ENCODE peak calls at places on chromosomes 1 and 21, in five cellular contexts. One of them, this sample, is unnamed.

GRCh38 chr1:154814106-154814505 is 56.0 kb downstream of the KCNN3 start:
- DNase-seq in transverse colon: no peak
- DNase-seq in A549: no peak
- DNase-seq in upper lobe of left lung: no peak
- DNase-seq in Peyer's patch: no peak
- DNase-seq in this sample: no peak

GRCh38 chr1:178940022-178940765 is 69.3 kb upstream of the ANGPTL1 start:
- DNase-seq in Peyer's patch: peak; percentile 41
- DNase-seq in upper lobe of left lung: no peak
- DNase-seq in A549: no peak
- DNase-seq in transverse colon: no peak
- DNase-seq in this sample: no peak

GRCh38 chr1:175818929-175819328 is 75.5 kb upstream of the TNR start:
- DNase-seq in transverse colon: no peak
- DNase-seq in Peyer's patch: no peak
- DNase-seq in upper lobe of left lung: no peak
- DNase-seq in A549: no peak
- DNase-seq in this sample: no peak

GRCh38 chr1:209485167-209485566 is 98.3 kb upstream of the CAMK1G start:
- DNase-seq in transverse colon: no peak
- DNase-seq in upper lobe of left lung: no peak
- DNase-seq in Peyer's patch: no peak
- DNase-seq in A549: no peak
- DNase-seq in this sample: no peak

GRCh38 chr1:98027044-98027443 is 106.2 kb upstream of the DPYD start:
- DNase-seq in upper lobe of left lung: no peak
- DNase-seq in transverse colon: no peak
- DNase-seq in Peyer's patch: no peak
- DNase-seq in A549: no peak
- DNase-seq in this sample: no peak

GRCh38 chr1:33641099-33641830 is 168.8 kb downstream of the ZSCAN20 start:
- DNase-seq in Peyer's patch: no peak
- DNase-seq in transverse colon: no peak
- DNase-seq in A549: peak; percentile 22
- DNase-seq in upper lobe of left lung: no peak
- DNase-seq in this sample: no peak

GRCh38 chr1:91729621-91730348 is 156.2 kb downstream of the TGFBR3 start:
- DNase-seq in transverse colon: no peak
- DNase-seq in upper lobe of left lung: no peak
- DNase-seq in Peyer's patch: no peak
- DNase-seq in A549: no peak
- DNase-seq in this sample: no peak

GRCh38 chr1:152739841-152740240 is 18.0 kb upstream of the KPRP start:
- DNase-seq in A549: no peak
- DNase-seq in transverse colon: no peak
- DNase-seq in upper lobe of left lung: no peak
- DNase-seq in Peyer's patch: no peak
- DNase-seq in this sample: no peak

GRCh38 chr21:35051287-35051818 is 2.3 kb upstream of the RUNX1 start:
- DNase-seq in upper lobe of left lung: peak; percentile 88
- DNase-seq in Peyer's patch: peak; percentile 94
- DNase-seq in A549: peak; percentile 43
- DNase-seq in transverse colon: peak; percentile 89
- DNase-seq in this sample: peak; percentile 42

GRCh38 chr1:227948493-227949260 is 945 bp upstream of the WNT9A start:
- DNase-seq in upper lobe of left lung: peak; percentile 72
- DNase-seq in Peyer's patch: peak; percentile 41
- DNase-seq in transverse colon: no peak
- DNase-seq in A549: peak; percentile 36
- DNase-seq in this sample: no peak

GRCh38 chr1:76881726-76882125 is 14.4 kb downstream of the ST6GALNAC5 start:
- DNase-seq in transverse colon: no peak
- DNase-seq in Peyer's patch: no peak
- DNase-seq in A549: no peak
- DNase-seq in upper lobe of left lung: no peak
- DNase-seq in this sample: no peak

GRCh38 chr1:56376188-56376984 is 203.0 kb downstream of the PLPP3 start:
- DNase-seq in A549: no peak
- DNase-seq in Peyer's patch: peak; percentile 47
- DNase-seq in transverse colon: peak; percentile 9
- DNase-seq in upper lobe of left lung: no peak
- DNase-seq in this sample: no peak

GRCh38 chr1:161706116-161706482 is 930 bp upstream of the FCRLA start:
- DNase-seq in Peyer's patch: no peak
- DNase-seq in A549: no peak
- DNase-seq in upper lobe of left lung: no peak
- DNase-seq in transverse colon: no peak
- DNase-seq in this sample: no peak

GRCh38 chr1:204619721-204620120 is 65.8 kb downstream of the LRRN2 start:
- DNase-seq in A549: no peak
- DNase-seq in Peyer's patch: no peak
- DNase-seq in transverse colon: peak; percentile 27
- DNase-seq in upper lobe of left lung: peak; percentile 69
- DNase-seq in this sample: no peak

GRCh38 chr1:78236711-78237110 is 190.9 kb downstream of the GIPC2 start:
- DNase-seq in transverse colon: no peak
- DNase-seq in upper lobe of left lung: no peak
- DNase-seq in Peyer's patch: no peak
- DNase-seq in A549: no peak
- DNase-seq in this sample: no peak

GRCh38 chr1:95171270-95172245 is 54.4 kb downstream of the TLCD4 start:
- DNase-seq in A549: no peak
- DNase-seq in Peyer's patch: no peak
- DNase-seq in transverse colon: no peak
- DNase-seq in upper lobe of left lung: no peak
- DNase-seq in this sample: no peak

GRCh38 chr21:39051561-39051949 is 131.7 kb downstream of the PSMG1 start:
- DNase-seq in transverse colon: no peak
- DNase-seq in upper lobe of left lung: no peak
- DNase-seq in Peyer's patch: no peak
- DNase-seq in A549: no peak
- DNase-seq in this sample: no peak

GRCh38 chr21:35204850-35205564 is 155.9 kb upstream of the RUNX1 start:
- DNase-seq in A549: no peak
- DNase-seq in Peyer's patch: peak; percentile 52
- DNase-seq in transverse colon: peak; percentile 47
- DNase-seq in upper lobe of left lung: no peak
- DNase-seq in this sample: no peak

GRCh38 chr1:232718928-232719927 is 86.0 kb upstream of the MAP10 start:
- DNase-seq in upper lobe of left lung: no peak
- DNase-seq in A549: no peak
- DNase-seq in transverse colon: no peak
- DNase-seq in Peyer's patch: no peak
- DNase-seq in this sample: no peak

GRCh38 chr1:117346206-117346928 is 20.9 kb upstream of the MAN1A2 start:
- DNase-seq in Peyer's patch: no peak
- DNase-seq in A549: no peak
- DNase-seq in upper lobe of left lung: no peak
- DNase-seq in transverse colon: no peak
- DNase-seq in this sample: no peak

GRCh38 chr1:53662951-53663350 is 76.0 kb downstream of the GLIS1 start:
- DNase-seq in Peyer's patch: no peak
- DNase-seq in A549: no peak
- DNase-seq in transverse colon: no peak
- DNase-seq in upper lobe of left lung: no peak
- DNase-seq in this sample: no peak

GRCh38 chr1:15757575-15758401 is 807 bp upstream of the FBLIM1 start:
- DNase-seq in Peyer's patch: peak; percentile 64
- DNase-seq in upper lobe of left lung: peak; percentile 75
- DNase-seq in A549: no peak
- DNase-seq in transverse colon: peak; percentile 70
- DNase-seq in this sample: no peak

GRCh38 chr1:225819346-225820192 is 9.6 kb downstream of the EPHX1 start:
- DNase-seq in upper lobe of left lung: no peak
- DNase-seq in Peyer's patch: no peak
- DNase-seq in transverse colon: no peak
- DNase-seq in A549: no peak
- DNase-seq in this sample: no peak

GRCh38 chr1:203985044-203985443 is 87.9 kb upstream of the SOX13 start:
- DNase-seq in A549: no peak
- DNase-seq in transverse colon: no peak
- DNase-seq in upper lobe of left lung: no peak
- DNase-seq in Peyer's patch: no peak
- DNase-seq in this sample: no peak

GRCh38 chr1:52632732-52633290 is at the start of gene SHISAL2A:
- DNase-seq in A549: no peak
- DNase-seq in Peyer's patch: peak; percentile 82
- DNase-seq in upper lobe of left lung: peak; percentile 91
- DNase-seq in transverse colon: peak; percentile 48
- DNase-seq in this sample: no peak

GRCh38 chr1:154435801-154436200 is 30.7 kb downstream of the IL6R start:
- DNase-seq in A549: no peak
- DNase-seq in upper lobe of left lung: peak; percentile 63
- DNase-seq in Peyer's patch: no peak
- DNase-seq in transverse colon: no peak
- DNase-seq in this sample: no peak

GRCh38 chr1:178034676-178035075 is 59.2 kb upstream of the RASAL2 start:
- DNase-seq in Peyer's patch: no peak
- DNase-seq in transverse colon: no peak
- DNase-seq in A549: no peak
- DNase-seq in upper lobe of left lung: no peak
- DNase-seq in this sample: no peak

GRCh38 chr1:17603091-17603841 is 63.8 kb downstream of the ARHGEF10L start:
- DNase-seq in A549: no peak
- DNase-seq in transverse colon: peak; percentile 48
- DNase-seq in upper lobe of left lung: no peak
- DNase-seq in Peyer's patch: no peak
- DNase-seq in this sample: no peak

GRCh38 chr1:21585037-21585436 is 75.8 kb downstream of the ALPL start:
- DNase-seq in transverse colon: no peak
- DNase-seq in upper lobe of left lung: no peak
- DNase-seq in Peyer's patch: no peak
- DNase-seq in A549: no peak
- DNase-seq in this sample: no peak

GRCh38 chr1:44515416-44515815 is 110.4 kb downstream of the RNF220 start:
- DNase-seq in transverse colon: no peak
- DNase-seq in Peyer's patch: no peak
- DNase-seq in upper lobe of left lung: no peak
- DNase-seq in A549: peak; percentile 15
- DNase-seq in this sample: no peak

GRCh38 chr1:215118081-215118480 is 35.5 kb downstream of the KCNK2 start:
- DNase-seq in Peyer's patch: no peak
- DNase-seq in upper lobe of left lung: no peak
- DNase-seq in transverse colon: no peak
- DNase-seq in A549: no peak
- DNase-seq in this sample: no peak

GRCh38 chr21:42974832-42975820 is 764 bp downstream of the PKNOX1 start:
- DNase-seq in upper lobe of left lung: peak; percentile 86
- DNase-seq in Peyer's patch: peak; percentile 77
- DNase-seq in transverse colon: peak; percentile 66
- DNase-seq in A549: peak; percentile 35
- DNase-seq in this sample: no peak
- TF ChIP-seq POLR2A in upper lobe of left lung: peak; percentile 18
- TF ChIP-seq POLR2A in Peyer's patch: no peak
- TF ChIP-seq POLR2A in transverse colon: peak; percentile 20
- TF ChIP-seq POLR2A in A549: peak; percentile 28
- TF ChIP-seq POLR2A in this sample: peak; percentile 30

DNA sequence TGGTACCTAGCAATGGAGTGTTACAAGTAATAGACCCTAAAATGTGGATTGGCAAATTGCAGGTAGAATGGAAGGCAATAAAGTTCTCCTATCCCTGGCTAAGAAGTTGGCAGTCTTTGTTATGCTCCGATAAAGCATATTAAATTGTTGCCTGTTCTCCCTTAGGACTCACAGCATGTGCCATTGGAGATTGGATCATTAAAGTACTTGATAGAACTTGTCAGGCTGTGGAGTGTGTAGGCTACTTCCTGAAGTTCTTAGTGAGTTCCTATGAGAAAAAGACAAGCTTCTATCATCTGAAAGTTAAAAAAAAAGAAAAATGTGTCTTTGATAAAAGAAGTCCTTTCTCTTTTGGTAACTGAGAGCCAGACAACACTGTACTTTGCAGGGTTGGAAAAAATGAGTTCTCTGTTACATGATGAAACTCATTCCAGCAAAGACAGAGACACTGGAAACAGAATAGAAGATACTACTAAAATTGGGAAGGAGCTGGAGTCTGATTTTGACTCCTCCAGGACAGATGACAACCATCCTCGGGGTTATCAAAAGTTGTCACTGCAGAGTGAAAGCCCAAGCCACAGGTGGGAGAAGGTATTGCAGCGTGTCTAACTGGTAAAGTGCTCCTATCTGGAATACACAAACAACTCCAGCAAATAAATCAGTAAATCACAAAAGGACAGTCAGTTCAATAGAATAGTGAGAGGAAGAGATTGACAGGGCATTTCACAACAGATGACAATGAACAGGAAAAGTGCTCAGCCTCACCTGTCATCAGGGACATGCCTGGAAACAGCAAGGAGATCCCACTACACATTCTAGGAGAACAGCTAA is 87.5 kb upstream of the WDR26 start:
- DNase-seq in upper lobe of left lung: no peak
- DNase-seq in transverse colon: no peak
- DNase-seq in Peyer's patch: no peak
- DNase-seq in A549: no peak
- DNase-seq in this sample: no peak
- TF ChIP-seq CTCF in upper lobe of left lung: no peak
- TF ChIP-seq CTCF in transverse colon: peak; percentile 7
- TF ChIP-seq CTCF in Peyer's patch: no peak
- TF ChIP-seq CTCF in A549: no peak
- TF ChIP-seq CTCF in this sample: no peak

GRCh38 chr1:92934395-92935378 is 26.6 kb downstream of the DIPK1A start:
- DNase-seq in A549: no peak
- DNase-seq in transverse colon: peak; percentile 24
- DNase-seq in Peyer's patch: no peak
- DNase-seq in upper lobe of left lung: no peak
- DNase-seq in this sample: no peak
- H3K4me1 ChIP-seq in A549: peaks cover 21% of the 10 kb centered on the region
- H3K4me1 ChIP-seq in transverse colon: peaks cover 43% of the 10 kb centered on the region
- H3K4me1 ChIP-seq in Peyer's patch: no peaks in the 10 kb centered on the region
- H3K4me1 ChIP-seq in upper lobe of left lung: no peaks in the 10 kb centered on the region
- H3K4me1 ChIP-seq in this sample: peaks cover 36% of the 10 kb centered on the region

GRCh38 chr1:32072622-32073386 is at the start of gene TMEM39B:
- DNase-seq in upper lobe of left lung: peak; percentile 99
- DNase-seq in A549: peak; percentile 82
- DNase-seq in Peyer's patch: peak; percentile 98
- DNase-seq in transverse colon: peak; percentile 95
- DNase-seq in this sample: peak; percentile 89
- TF ChIP-seq POLR2A in upper lobe of left lung: peak; percentile 74
- TF ChIP-seq POLR2A in A549: peak; percentile 46
- TF ChIP-seq POLR2A in Peyer's patch: peak; percentile 39
- TF ChIP-seq POLR2A in transverse colon: peak; percentile 44
- TF ChIP-seq POLR2A in this sample: no peak

DNA sequence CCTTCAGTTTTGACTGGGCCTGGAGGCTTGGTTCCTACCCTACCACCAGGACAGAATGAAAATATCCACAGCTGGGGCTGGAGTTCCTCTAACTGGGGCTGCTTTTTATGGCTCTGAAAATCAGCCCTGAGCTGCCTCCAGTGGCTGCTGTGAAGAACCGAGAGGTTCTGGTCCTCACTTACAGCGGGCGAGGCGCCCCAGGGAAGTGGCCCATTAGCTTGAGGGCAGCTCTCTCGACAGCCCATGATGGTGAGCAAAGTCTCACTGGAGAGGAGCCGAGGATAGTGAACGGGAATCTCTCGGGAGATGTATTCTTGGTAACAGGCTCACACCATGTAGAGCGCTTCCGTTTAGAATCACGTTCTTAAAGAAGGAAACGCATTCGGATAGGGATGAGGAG is 459.7 kb downstream of the KIF26B start:
- DNase-seq in transverse colon: no peak
- DNase-seq in upper lobe of left lung: no peak
- DNase-seq in A549: no peak
- DNase-seq in Peyer's patch: no peak
- DNase-seq in this sample: no peak
- TF ChIP-seq CTCF in transverse colon: no peak
- TF ChIP-seq CTCF in upper lobe of left lung: no peak
- TF ChIP-seq CTCF in A549: no peak
- TF ChIP-seq CTCF in Peyer's patch: no peak
- TF ChIP-seq CTCF in this sample: no peak

This sample was measured in esophagus squamous epithelium.